ENCODE peak calls at places on chromosomes 3 and 15, in six cellular contexts. One of them, this sample, is unnamed.

GRCh38 chr15:87082576-87082975 is 1002.9 kb downstream of the AGBL1 start:
- DNase-seq in WTC11: no peak
- DNase-seq in cardiac muscle cell: no peak
- DNase-seq in GM13977: no peak
- DNase-seq in pancreas: no peak
- DNase-seq in tibial artery: no peak
- DNase-seq in this sample: no peak

GRCh38 chr3:122305818-122306621 is 19.0 kb upstream of the CSTA start:
- DNase-seq in pancreas: peak
- DNase-seq in tibial artery: no peak
- DNase-seq in WTC11: peak
- DNase-seq in cardiac muscle cell: peak
- DNase-seq in GM13977: no peak
- DNase-seq in this sample: peak

GRCh38 chr3:50358927-50359759 is at the start of gene TMEM115:
- DNase-seq in GM13977: peak
- DNase-seq in pancreas: peak
- DNase-seq in tibial artery: peak
- DNase-seq in cardiac muscle cell: peak
- DNase-seq in WTC11: peak
- DNase-seq in this sample: peak

GRCh38 chr3:13420051-13420816 is at the start of gene NUP210:
- DNase-seq in tibial artery: no peak
- DNase-seq in GM13977: peak
- DNase-seq in cardiac muscle cell: peak
- DNase-seq in pancreas: peak
- DNase-seq in WTC11: peak
- DNase-seq in this sample: peak

GRCh38 chr15:40320931-40321371 is 2.5 kb upstream of the INAFM2 start:
- DNase-seq in WTC11: peak
- DNase-seq in tibial artery: peak
- DNase-seq in cardiac muscle cell: peak
- DNase-seq in pancreas: no peak
- DNase-seq in GM13977: peak
- DNase-seq in this sample: peak

GRCh38 chr15:63576441-63576840 is 20.7 kb upstream of the FBXL22 start:
- DNase-seq in GM13977: no peak
- DNase-seq in pancreas: no peak
- DNase-seq in WTC11: no peak
- DNase-seq in tibial artery: no peak
- DNase-seq in cardiac muscle cell: no peak
- DNase-seq in this sample: no peak

GRCh38 chr15:78461171-78461881 is 23.3 kb downstream of the IREB2 start:
- DNase-seq in tibial artery: no peak
- DNase-seq in WTC11: no peak
- DNase-seq in GM13977: no peak
- DNase-seq in cardiac muscle cell: no peak
- DNase-seq in pancreas: no peak
- DNase-seq in this sample: no peak

GRCh38 chr3:46907271-46907670 is 29.8 kb downstream of the PTH1R start:
- DNase-seq in WTC11: no peak
- DNase-seq in tibial artery: peak
- DNase-seq in cardiac muscle cell: no peak
- DNase-seq in pancreas: no peak
- DNase-seq in GM13977: no peak
- DNase-seq in this sample: no peak

GRCh38 chr15:63759752-63760151 is 74.0 kb downstream of the HERC1 start:
- DNase-seq in pancreas: no peak
- DNase-seq in cardiac muscle cell: no peak
- DNase-seq in tibial artery: no peak
- DNase-seq in WTC11: no peak
- DNase-seq in GM13977: no peak
- DNase-seq in this sample: no peak

GRCh38 chr3:152621006-152621868 is 213.7 kb upstream of the P2RY1 start:
- DNase-seq in pancreas: no peak
- DNase-seq in GM13977: no peak
- DNase-seq in cardiac muscle cell: no peak
- DNase-seq in WTC11: no peak
- DNase-seq in tibial artery: no peak
- DNase-seq in this sample: no peak

GRCh38 chr3:29279830-29280229 is 1.0 kb upstream of the RBMS3 start:
- DNase-seq in cardiac muscle cell: peak
- DNase-seq in WTC11: no peak
- DNase-seq in GM13977: no peak
- DNase-seq in pancreas: no peak
- DNase-seq in tibial artery: peak
- DNase-seq in this sample: no peak

GRCh38 chr3:61571516-61572336 is 10.4 kb downstream of the PTPRG start:
- DNase-seq in pancreas: no peak
- DNase-seq in GM13977: no peak
- DNase-seq in WTC11: no peak
- DNase-seq in tibial artery: peak
- DNase-seq in cardiac muscle cell: no peak
- DNase-seq in this sample: no peak

GRCh38 chr15:93152264-93152884 is 63.4 kb upstream of the RGMA start:
- DNase-seq in pancreas: no peak
- DNase-seq in WTC11: no peak
- DNase-seq in cardiac muscle cell: no peak
- DNase-seq in tibial artery: no peak
- DNase-seq in GM13977: no peak
- DNase-seq in this sample: peak

GRCh38 chr3:153138267-153139210 is 23.5 kb upstream of the RAP2B start:
- DNase-seq in WTC11: no peak
- DNase-seq in GM13977: peak
- DNase-seq in pancreas: peak
- DNase-seq in tibial artery: peak
- DNase-seq in cardiac muscle cell: no peak
- DNase-seq in this sample: peak

GRCh38 chr15:43509002-43509922 is 8.1 kb upstream of the MAP1A start:
- DNase-seq in WTC11: no peak
- DNase-seq in cardiac muscle cell: no peak
- DNase-seq in pancreas: no peak
- DNase-seq in GM13977: no peak
- DNase-seq in tibial artery: peak
- DNase-seq in this sample: no peak

GRCh38 chr3:30659270-30660127 is 53.1 kb downstream of the TGFBR2 start:
- DNase-seq in GM13977: no peak
- DNase-seq in cardiac muscle cell: no peak
- DNase-seq in WTC11: no peak
- DNase-seq in pancreas: no peak
- DNase-seq in tibial artery: no peak
- DNase-seq in this sample: no peak

GRCh38 chr15:47588968-47589367 is 128.3 kb upstream of the SEMA6D start:
- DNase-seq in cardiac muscle cell: no peak
- DNase-seq in GM13977: no peak
- DNase-seq in WTC11: peak
- DNase-seq in pancreas: no peak
- DNase-seq in tibial artery: no peak
- DNase-seq in this sample: no peak

GRCh38 chr15:72535911-72536310 is 61.8 kb downstream of the ARIH1 start:
- DNase-seq in tibial artery: no peak
- DNase-seq in WTC11: no peak
- DNase-seq in pancreas: no peak
- DNase-seq in GM13977: no peak
- DNase-seq in cardiac muscle cell: no peak
- DNase-seq in this sample: no peak

GRCh38 chr3:158918008-158918407 is 116.2 kb downstream of the MFSD1 start:
- DNase-seq in tibial artery: no peak
- DNase-seq in cardiac muscle cell: peak
- DNase-seq in pancreas: peak
- DNase-seq in GM13977: peak
- DNase-seq in WTC11: peak
- DNase-seq in this sample: peak

GRCh38 chr3:52403271-52403841 is 41.5 kb downstream of the SEMA3G start:
- DNase-seq in GM13977: no peak
- DNase-seq in tibial artery: peak
- DNase-seq in WTC11: no peak
- DNase-seq in cardiac muscle cell: no peak
- DNase-seq in pancreas: no peak
- DNase-seq in this sample: no peak

GRCh38 chr3:10817506-10817905 is 1.5 kb downstream of the SLC6A11 start:
- DNase-seq in tibial artery: no peak
- DNase-seq in WTC11: no peak
- DNase-seq in pancreas: no peak
- DNase-seq in GM13977: no peak
- DNase-seq in cardiac muscle cell: no peak
- DNase-seq in this sample: no peak

GRCh38 chr15:82587805-82588204 is 47.5 kb upstream of the RPS17 start:
- DNase-seq in WTC11: no peak
- DNase-seq in tibial artery: no peak
- DNase-seq in pancreas: no peak
- DNase-seq in cardiac muscle cell: no peak
- DNase-seq in GM13977: no peak
- DNase-seq in this sample: no peak

GRCh38 chr3:151425640-151426336 is 35.1 kb downstream of the IGSF10 start:
- DNase-seq in GM13977: no peak
- DNase-seq in cardiac muscle cell: no peak
- DNase-seq in pancreas: no peak
- DNase-seq in tibial artery: no peak
- DNase-seq in WTC11: no peak
- DNase-seq in this sample: no peak

GRCh38 chr15:93478922-93479321 is 389.9 kb upstream of the RGMA start:
- DNase-seq in WTC11: no peak
- DNase-seq in tibial artery: no peak
- DNase-seq in pancreas: peak
- DNase-seq in cardiac muscle cell: no peak
- DNase-seq in GM13977: no peak
- DNase-seq in this sample: no peak

GRCh38 chr15:29242466-29243242 is 27.0 kb downstream of the NSMCE3 start:
- DNase-seq in tibial artery: no peak
- DNase-seq in pancreas: no peak
- DNase-seq in GM13977: no peak
- DNase-seq in cardiac muscle cell: peak
- DNase-seq in WTC11: no peak
- DNase-seq in this sample: no peak

DNA sequence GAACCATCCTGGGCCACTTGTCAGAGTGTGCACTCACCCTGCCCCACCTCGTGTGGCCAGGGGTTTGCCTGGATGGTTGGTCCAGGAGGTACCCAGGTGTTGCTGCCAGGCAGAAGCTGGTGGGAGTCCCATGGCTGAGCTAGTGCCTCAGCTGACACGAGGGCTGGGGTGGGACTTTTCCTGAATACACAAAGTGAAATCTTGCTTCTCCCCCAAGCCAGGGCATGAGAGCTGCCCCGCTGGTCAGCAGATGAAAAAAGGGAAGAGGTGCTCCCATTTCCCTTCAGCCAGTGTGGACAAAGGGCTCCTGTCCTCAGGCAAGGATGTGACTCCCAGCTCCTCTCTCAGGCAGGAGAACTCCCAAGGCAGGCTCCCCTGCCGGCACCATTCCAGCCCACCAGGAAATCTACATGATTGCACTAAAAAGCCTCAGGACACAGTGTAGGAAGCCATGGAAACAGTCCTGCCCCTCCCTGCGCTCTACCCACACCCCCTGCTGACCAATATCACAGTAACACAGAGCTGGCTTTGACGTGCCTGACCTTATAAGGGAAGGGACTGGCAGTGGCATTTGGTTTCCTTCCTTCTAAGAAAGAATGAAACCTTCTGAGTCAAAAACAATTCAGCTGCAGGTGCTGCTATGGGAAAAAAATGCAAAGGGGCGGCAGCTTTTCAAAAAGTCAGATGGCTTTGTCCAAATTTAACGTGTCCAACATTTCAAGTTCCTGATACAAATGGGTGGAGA is 33.9 kb downstream of the MYO5C start:
- DNase-seq in pancreas: peak
- DNase-seq in WTC11: peak
- DNase-seq in cardiac muscle cell: peak
- DNase-seq in tibial artery: peak
- DNase-seq in GM13977: peak
- DNase-seq in this sample: peak
- TF ChIP-seq CTCF in pancreas: no peak
- TF ChIP-seq CTCF in WTC11: no peak
- TF ChIP-seq CTCF in cardiac muscle cell: no peak
- TF ChIP-seq CTCF in tibial artery: no peak
- TF ChIP-seq CTCF in GM13977: peak
- TF ChIP-seq CTCF in this sample: peak

DNA sequence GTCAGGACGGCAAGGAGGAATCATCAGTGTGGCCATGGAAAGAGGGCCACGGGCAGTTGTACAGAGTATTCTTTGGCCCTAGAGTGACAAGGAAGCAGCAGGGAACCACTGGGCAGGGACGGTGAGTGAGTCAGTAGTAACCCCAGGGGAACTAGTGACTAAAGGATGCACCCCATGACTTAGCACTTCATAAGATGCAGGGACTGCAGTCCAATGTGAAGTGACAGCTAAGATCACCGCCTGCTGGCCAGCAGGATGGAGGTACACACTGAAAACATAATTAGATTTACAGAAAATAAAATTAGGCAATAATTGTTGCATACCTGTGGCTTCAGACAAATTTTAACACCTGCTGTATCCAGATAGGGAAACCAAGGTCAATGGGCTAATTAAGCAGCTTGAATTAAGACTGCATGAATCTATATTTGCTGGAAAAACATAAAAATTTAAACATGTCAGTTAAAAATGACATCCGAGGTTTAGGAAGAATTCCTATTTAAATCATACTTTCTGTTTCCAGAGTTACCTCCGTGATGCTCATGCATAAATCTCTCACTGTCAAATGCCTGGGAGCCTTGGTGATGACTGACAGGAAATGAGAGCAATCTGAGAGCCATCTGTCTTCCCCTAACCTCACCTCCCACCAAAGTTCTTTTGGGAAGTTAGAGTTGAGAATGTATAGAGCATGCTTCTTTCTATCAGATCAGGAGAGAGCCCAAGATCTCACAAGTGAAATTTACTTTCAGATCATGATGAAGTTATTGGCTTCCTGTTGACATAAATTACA is 56.5 kb downstream of the DCLK3 start:
- DNase-seq in cardiac muscle cell: no peak
- DNase-seq in GM13977: no peak
- DNase-seq in pancreas: no peak
- DNase-seq in WTC11: no peak
- DNase-seq in tibial artery: no peak
- DNase-seq in this sample: peak
- TF ChIP-seq CTCF in cardiac muscle cell: no peak
- TF ChIP-seq CTCF in GM13977: peak
- TF ChIP-seq CTCF in pancreas: no peak
- TF ChIP-seq CTCF in WTC11: no peak
- TF ChIP-seq CTCF in tibial artery: no peak
- TF ChIP-seq CTCF in this sample: no peak

DNA sequence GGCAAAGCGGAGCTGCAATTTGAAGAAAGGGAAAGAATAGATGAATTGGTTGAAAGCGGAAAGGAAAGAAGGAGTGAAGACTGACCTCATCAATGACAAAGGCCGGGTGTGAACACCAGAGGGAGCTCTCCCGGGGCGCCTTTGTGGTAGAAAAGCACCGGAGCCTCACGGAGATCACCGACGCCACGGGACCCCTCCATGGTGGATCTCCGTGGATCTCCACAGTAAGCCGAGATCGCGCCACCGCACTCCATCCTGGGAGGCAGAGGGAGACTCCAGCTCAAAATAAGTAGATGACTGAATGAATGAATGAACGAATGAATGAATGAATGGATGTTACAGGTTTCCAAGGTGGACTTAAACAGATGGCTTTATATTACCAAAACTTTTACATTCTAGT is 25.0 kb downstream of the GPR160 start:
- DNase-seq in WTC11: peak
- DNase-seq in cardiac muscle cell: no peak
- DNase-seq in GM13977: no peak
- DNase-seq in tibial artery: no peak
- DNase-seq in pancreas: no peak
- DNase-seq in this sample: peak
- TF ChIP-seq CTCF in WTC11: no peak
- TF ChIP-seq CTCF in cardiac muscle cell: no peak
- TF ChIP-seq CTCF in GM13977: peak
- TF ChIP-seq CTCF in tibial artery: no peak
- TF ChIP-seq CTCF in pancreas: no peak
- TF ChIP-seq CTCF in this sample: peak

GRCh38 chr3:180860180-180860858 is 52.2 kb upstream of the FXR1 start:
- DNase-seq in WTC11: no peak
- DNase-seq in pancreas: no peak
- DNase-seq in tibial artery: no peak
- DNase-seq in GM13977: no peak
- DNase-seq in cardiac muscle cell: no peak
- DNase-seq in this sample: no peak
- TF ChIP-seq CTCF in WTC11: no peak
- TF ChIP-seq CTCF in pancreas: no peak
- TF ChIP-seq CTCF in tibial artery: no peak
- TF ChIP-seq CTCF in GM13977: no peak
- TF ChIP-seq CTCF in cardiac muscle cell: no peak
- TF ChIP-seq CTCF in this sample: no peak